ENCODE peak calls at places on chromosomes 3 and 15, in six cellular contexts. E, D, Y, G, Q and O are unnamed samples.

GRCh38 chr15:75042730-75043508 is 19.5 kb downstream of the PPCDC start:
- DNase-seq in Q (peak; percentile 60), E (peak; percentile 62), Y (peak; percentile 34), G (no peak), D (peak; percentile 32), O (peak; percentile 40)

GRCh38 chr3:27659279-27660021 is 62.7 kb downstream of the EOMES start:
- DNase-seq in D (no peak), Q (peak; percentile 43), G (no peak), E (no peak), Y (no peak), O (no peak)

GRCh38 chr15:32855942-32856341 is 138.1 kb downstream of the GREM1 start:
- DNase-seq in G (peak; percentile 95), D (no peak), Y (peak; percentile 100), E (no peak), Q (no peak), O (no peak)

GRCh38 chr15:67125589-67126502 is 60.4 kb downstream of the SMAD3 start:
- DNase-seq in Q (no peak), D (no peak), G (peak; percentile 99), Y (peak; percentile 98), E (no peak), O (no peak)

GRCh38 chr3:158663832-158664231 is 8.6 kb downstream of the LXN start:
- DNase-seq in Y (no peak), G (no peak), Q (no peak), D (no peak), E (no peak), O (no peak)

GRCh38 chr3:143795849-143796248 is 52.4 kb downstream of the SLC9A9 start:
- DNase-seq in G (no peak), Y (peak; percentile 1), Q (peak; percentile 10), E (no peak), D (no peak), O (no peak)

GRCh38 chr15:83871808-83872559 is 218.1 kb downstream of the ADAMTSL3 start:
- DNase-seq in Q (no peak), G (peak; percentile 14), D (no peak), E (no peak), Y (peak; percentile 81), O (no peak)

GRCh38 chr15:58504674-58505234 is 73.0 kb downstream of the LIPC start:
- DNase-seq in G (no peak), Y (no peak), Q (no peak), E (no peak), D (no peak), O (no peak)

GRCh38 chr3:162729686-162730085 is 1233.1 kb downstream of the OTOL1 start:
- DNase-seq in G (no peak), Q (no peak), Y (peak; percentile 10), E (no peak), D (no peak), O (no peak)

GRCh38 chr15:75232252-75232813 is 25.8 kb upstream of the GOLGA6C start:
- DNase-seq in E (no peak), Q (no peak), Y (no peak), G (no peak), D (no peak), O (no peak)

GRCh38 chr3:126268866-126269265 is 88.3 kb downstream of the KLF15 start:
- DNase-seq in D (no peak), Y (no peak), Q (no peak), E (no peak), G (no peak), O (no peak)

GRCh38 chr15:85031086-85031943 is 49.7 kb downstream of the PDE8A start:
- DNase-seq in G (no peak), E (no peak), D (no peak), Q (no peak), Y (no peak), O (no peak)

GRCh38 chr15:70269991-70270751 is 172.5 kb upstream of the TLE3 start:
- DNase-seq in D (no peak), E (no peak), Y (no peak), Q (peak; percentile 20), G (no peak), O (no peak)

GRCh38 chr3:191997579-191998268 is 536.8 kb downstream of the PYDC2 start:
- DNase-seq in Y (no peak), G (no peak), Q (no peak), E (no peak), D (no peak), O (no peak)

GRCh38 chr15:42367041-42367440 is 7.7 kb downstream of the CAPN3 start:
- DNase-seq in D (no peak), G (no peak), Q (no peak), Y (no peak), E (no peak), O (no peak)

GRCh38 chr3:18234717-18235335 is 190.3 kb downstream of the SATB1 start:
- DNase-seq in E (no peak), G (no peak), Y (peak; percentile 31), D (no peak), Q (no peak), O (no peak)

GRCh38 chr3:140577911-140578310 is 100.0 kb upstream of the TRIM42 start:
- DNase-seq in Y (no peak), E (no peak), D (no peak), Q (no peak), G (no peak), O (no peak)

GRCh38 chr3:70818145-70818544 is 505.7 kb upstream of the MDFIC2 start:
- DNase-seq in G (no peak), Q (no peak), Y (no peak), E (no peak), D (no peak), O (no peak)

GRCh38 chr15:78243491-78243941 is 9.2 kb upstream of the ACSBG1 start:
- DNase-seq in D (peak; percentile 15), E (no peak), Y (peak; percentile 31), Q (no peak), G (no peak), O (peak; percentile 30)

GRCh38 chr3:133644768-133645167 is 17.0 kb downstream of the TOPBP1 start:
- DNase-seq in G (peak; percentile 29), E (no peak), Q (no peak), D (no peak), Y (peak; percentile 85), O (no peak)

GRCh38 chr3:184016169-184016570 is 1.5 kb downstream of the ABCC5 start:
- DNase-seq in Y (no peak), G (no peak), E (no peak), D (no peak), Q (no peak), O (no peak)